ENCODE peak calls at places on chromosome 18, in five cellular contexts. One of them, this sample, is unnamed.

GRCh38 chr18:78717766-78718150 is 261.9 kb upstream of the SALL3 start:
- DNase-seq in RWPE1: no peak
- DNase-seq in heart right ventricle: no peak
- DNase-seq in SK-N-SH: no peak
- DNase-seq in SW480: no peak
- DNase-seq in this sample: no peak

GRCh38 chr18:2538236-2538635 is 33.1 kb downstream of the METTL4 start:
- DNase-seq in SW480: no peak
- DNase-seq in SK-N-SH: no peak
- DNase-seq in heart right ventricle: no peak
- DNase-seq in RWPE1: no peak
- DNase-seq in this sample: no peak

GRCh38 chr18:48028716-48029115 is 98.3 kb upstream of the SMAD2 start:
- DNase-seq in heart right ventricle: no peak
- DNase-seq in RWPE1: peak
- DNase-seq in SW480: no peak
- DNase-seq in SK-N-SH: no peak
- DNase-seq in this sample: no peak

GRCh38 chr18:55587341-55588000 is 521 bp downstream of the TCF4 start:
- DNase-seq in SW480: no peak
- DNase-seq in RWPE1: no peak
- DNase-seq in heart right ventricle: peak
- DNase-seq in SK-N-SH: peak
- DNase-seq in this sample: no peak

GRCh38 chr18:39599251-39599650 is 2033.7 kb upstream of the CELF4 start:
- DNase-seq in SK-N-SH: no peak
- DNase-seq in RWPE1: peak
- DNase-seq in SW480: no peak
- DNase-seq in heart right ventricle: no peak
- DNase-seq in this sample: no peak

GRCh38 chr18:12886498-12887126 is 2.6 kb upstream of the PTPN2 start:
- DNase-seq in SW480: no peak
- DNase-seq in heart right ventricle: no peak
- DNase-seq in RWPE1: no peak
- DNase-seq in SK-N-SH: peak
- DNase-seq in this sample: no peak

GRCh38 chr18:58105206-58105907 is 61.3 kb downstream of the NEDD4L start:
- DNase-seq in heart right ventricle: no peak
- DNase-seq in RWPE1: no peak
- DNase-seq in SK-N-SH: no peak
- DNase-seq in SW480: no peak
- DNase-seq in this sample: no peak

GRCh38 chr18:31686572-31686971 is 2.2 kb upstream of the B4GALT6 start:
- DNase-seq in RWPE1: no peak
- DNase-seq in SK-N-SH: no peak
- DNase-seq in heart right ventricle: no peak
- DNase-seq in SW480: no peak
- DNase-seq in this sample: no peak

GRCh38 chr18:46676162-46676830 is 19.3 kb upstream of the LOXHD1 start:
- DNase-seq in SK-N-SH: no peak
- DNase-seq in RWPE1: peak
- DNase-seq in SW480: peak
- DNase-seq in heart right ventricle: no peak
- DNase-seq in this sample: no peak

GRCh38 chr18:7856099-7856498 is 289.0 kb downstream of the PTPRM start:
- DNase-seq in RWPE1: no peak
- DNase-seq in heart right ventricle: no peak
- DNase-seq in SK-N-SH: no peak
- DNase-seq in SW480: no peak
- DNase-seq in this sample: no peak

GRCh38 chr18:58887613-58887963 is 22.9 kb downstream of the ZNF532 start:
- DNase-seq in SW480: peak
- DNase-seq in heart right ventricle: peak
- DNase-seq in SK-N-SH: no peak
- DNase-seq in RWPE1: no peak
- DNase-seq in this sample: peak

GRCh38 chr18:9366126-9366714 is 31.6 kb downstream of the TWSG1 start:
- DNase-seq in SK-N-SH: peak
- DNase-seq in SW480: no peak
- DNase-seq in heart right ventricle: no peak
- DNase-seq in RWPE1: peak
- DNase-seq in this sample: no peak

GRCh38 chr18:12639990-12640880 is 17.7 kb downstream of the SPIRE1 start:
- DNase-seq in SK-N-SH: no peak
- DNase-seq in SW480: peak
- DNase-seq in RWPE1: no peak
- DNase-seq in heart right ventricle: no peak
- DNase-seq in this sample: no peak

This sample was measured in immature natural killer cell.